ENCODE peak calls at places on chromosomes 5 and 9, in eight cellular contexts. Y, Q, A, T, J, V, M and C are unnamed samples.

GRCh38 chr9:134968011-134968822 is 50.5 kb upstream of the FCN1 start:
- DNase-seq in J (no peak), M (no peak), Q (no peak), A (no peak), T (no peak), V (no peak), Y (no peak), C (no peak)

GRCh38 chr9:89874351-89875321 is 269.8 kb downstream of the GADD45G start:
- DNase-seq in Y (no peak), T (no peak), Q (no peak), J (no peak), A (no peak), M (no peak), V (no peak), C (no peak)

GRCh38 chr9:103942171-103942570 is 151.9 kb upstream of the SMC2 start:
- DNase-seq in A (no peak), Y (no peak), Q (no peak), V (no peak), M (no peak), J (no peak), T (no peak), C (no peak)

GRCh38 chr9:137479315-137479861 is 20.3 kb upstream of the NSMF start:
- DNase-seq in Q (no peak), M (no peak), V (no peak), A (no peak), Y (no peak), T (no peak), J (no peak), C (no peak)

GRCh38 chr9:70979971-70980370 is 141.4 kb downstream of the TRPM3 start:
- DNase-seq in A (no peak), Q (no peak), Y (no peak), J (no peak), M (no peak), T (no peak), V (no peak), C (no peak)

GRCh38 chr9:93354451-93354850 is 97.0 kb upstream of the FAM120A start:
- DNase-seq in A (no peak), Q (no peak), V (no peak), M (no peak), J (no peak), Y (no peak), T (peak; percentile 28), C (no peak)

GRCh38 chr5:343461-344401 is 22.2 kb downstream of the AHRR start:
- DNase-seq in T (peak; percentile 80), M (no peak), A (no peak), Y (peak; percentile 41), J (no peak), V (peak; percentile 52), Q (peak; percentile 94), C (peak; percentile 57)

GRCh38 chr9:136791466-136792276 is 527 bp downstream of the TMEM141 start:
- DNase-seq in J (peak; percentile 58), Y (peak; percentile 66), M (peak; percentile 53), A (no peak), V (no peak), Q (peak; percentile 41), T (peak; percentile 49), C (peak; percentile 56)

GRCh38 chr9:135702002-135702721 is at the start of gene KCNT1:
- DNase-seq in J (peak; percentile 23), V (peak; percentile 2), Y (peak; percentile 48), T (peak; percentile 56), A (no peak), M (no peak), Q (peak; percentile 97), C (peak; percentile 92)

GRCh38 chr5:146745937-146746577 is 132.5 kb downstream of the PPP2R2B start:
- DNase-seq in Y (no peak), M (no peak), T (no peak), Q (no peak), V (no peak), J (no peak), A (no peak), C (no peak)

GRCh38 chr5:93407470-93407869 is 173.5 kb downstream of the NR2F1-AS1 start:
- DNase-seq in M (no peak), J (no peak), Y (no peak), Q (no peak), A (no peak), T (no peak), V (no peak), C (no peak)

GRCh38 chr9:108184941-108185340 is 670.8 kb downstream of the ACTL7B start:
- DNase-seq in M (peak; percentile 41), T (peak; percentile 66), A (no peak), V (no peak), Y (no peak), Q (peak; percentile 80), J (no peak), C (no peak)